ENCODE peak calls at places on chromosomes 5 and 9, in four cellular contexts. B, Q, H and L are unnamed samples.

GRCh38 chr5:54793612-54794436 is 191.6 kb downstream of the ESM1 start:
- DNase-seq in H (no peak), B (no peak), Q (peak), L (no peak)

GRCh38 chr5:32315221-32316014 is 2.7 kb upstream of the MTMR12 start:
- DNase-seq in Q (no peak), H (no peak), B (no peak), L (no peak)

GRCh38 chr5:173974688-173975239 is 14.2 kb upstream of the C5orf47 start:
- DNase-seq in H (no peak), B (no peak), Q (no peak), L (no peak)

GRCh38 chr5:151257731-151258715 is 5.0 kb downstream of the GM2A start:
- DNase-seq in Q (no peak), B (no peak), H (no peak), L (no peak)

GRCh38 chr5:76673125-76673524 is 42.8 kb upstream of the F2R start:
- DNase-seq in Q (no peak), H (no peak), B (no peak), L (no peak)

GRCh38 chr9:28999806-29000205 is 1426.5 kb upstream of the C9orf72 start:
- DNase-seq in H (no peak), B (no peak), Q (no peak), L (no peak)

GRCh38 chr5:156181656-156182055 is 145.3 kb upstream of the SGCD start:
- DNase-seq in Q (no peak), B (no peak), H (no peak), L (no peak)

GRCh38 chr5:42494414-42494813 is 71.2 kb downstream of the GHR start:
- DNase-seq in Q (no peak), H (no peak), B (no peak), L (no peak)

GRCh38 chr5:100771181-100771580 is 131.9 kb downstream of the ST8SIA4 start:
- DNase-seq in B (no peak), Q (no peak), H (no peak), L (no peak)

GRCh38 chr5:36521838-36522745 is 84.3 kb upstream of the SLC1A3 start:
- DNase-seq in Q (no peak), H (no peak), B (peak), L (no peak)

GRCh38 chr5:110639307-110639902 is 87.1 kb downstream of the TMEM232 start:
- DNase-seq in Q (no peak), H (no peak), B (no peak), L (no peak)

GRCh38 chr5:60487466-60487865 is 212.5 kb downstream of the DEPDC1B start:
- DNase-seq in H (no peak), Q (no peak), B (no peak), L (no peak)